ENCODE peak calls at places on chromosomes 1 and 21, in four cellular contexts. Y is SK-N-SH, R is HepG2, M is K562. E is an unnamed sample.

GRCh38 chr1:83961571-83962295 is 37.2 kb downstream of the TTLL7 start:
- DNase-seq in Y (no peak), R (no peak), M (no peak), E (no peak)

GRCh38 chr1:49104575-49104974 is 327.9 kb upstream of the BEND5 start:
- DNase-seq in Y (no peak), R (no peak), M (no peak), E (no peak)

GRCh38 chr21:33059319-33059894 is 10.5 kb upstream of the OLIG1 start:
- DNase-seq in Y (no peak), R (peak), M (no peak), E (no peak)

GRCh38 chr21:14453339-14453738 is 70.4 kb upstream of the HSPA13 start:
- DNase-seq in Y (no peak), R (no peak), M (no peak), E (no peak)

GRCh38 chr1:70499695-70500094 is 88.6 kb downstream of the CTH start:
- DNase-seq in Y (no peak), R (no peak), M (no peak), E (no peak)

GRCh38 chr1:95286479-95286878 is 52.5 kb downstream of the RWDD3 start:
- DNase-seq in Y (no peak), R (peak), M (no peak), E (no peak)

GRCh38 chr1:1264868-1265272 is 8.8 kb downstream of the UBE2J2 start:
- DNase-seq in Y (peak), R (no peak), M (peak), E (peak)

GRCh38 chr1:177334276-177334675 is 163.5 kb downstream of the BRINP2 start:
- DNase-seq in Y (peak), R (no peak), M (no peak), E (no peak)

GRCh38 chr1:179883040-179883501 is 986 bp downstream of the TOR1AIP1 start:
- DNase-seq in Y (peak), R (no peak), M (no peak), E (no peak)

GRCh38 chr1:113255728-113256347 is 134.5 kb upstream of the MAGI3 start:
- DNase-seq in Y (no peak), R (no peak), M (no peak), E (no peak)
- TF ChIP-seq FOXJ3 in Y (no peak), R (no peak), M (no peak), E (no peak)

GRCh38 chr1:17409391-17409811 is 30.1 kb downstream of the RCC2 start:
- DNase-seq in Y (no peak), R (no peak), M (no peak), E (no peak)
- TF ChIP-seq FOXJ3 in Y (no peak), R (no peak), M (no peak), E (no peak)

DNA sequence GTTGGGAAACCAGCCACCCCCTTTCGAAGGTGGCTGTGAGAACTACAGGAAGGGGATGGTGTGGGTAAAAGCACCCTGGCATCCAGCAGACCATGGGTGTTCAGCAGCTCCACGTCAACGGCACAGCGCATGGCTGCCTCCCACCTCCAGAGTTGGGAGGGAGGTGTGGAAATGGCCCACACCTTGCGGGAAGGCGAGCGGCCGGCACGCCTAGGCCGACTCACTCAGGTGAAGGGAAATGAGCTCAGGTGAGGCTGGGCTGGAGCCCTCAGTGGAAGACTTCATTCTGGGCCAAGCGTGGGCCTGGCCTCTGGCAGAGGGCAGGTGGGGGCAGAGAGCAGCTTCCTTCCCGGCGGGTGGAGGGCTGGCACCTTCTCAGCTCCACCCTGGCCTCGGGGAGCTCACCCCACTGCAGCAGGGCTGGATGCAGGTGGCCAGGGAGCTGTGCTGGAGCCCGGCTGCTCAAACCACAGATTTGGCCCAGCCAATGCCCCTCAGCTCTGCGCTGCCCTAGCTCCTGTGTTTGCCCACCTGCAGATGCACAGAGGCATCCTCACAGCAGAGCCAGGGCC is 24.8 kb upstream of the ALDH4A1 start:
- DNase-seq in Y (no peak), R (no peak), M (no peak), E (no peak)
- TF ChIP-seq FOXJ3 in Y (no peak), R (no peak), M (no peak), E (no peak)

GRCh38 chr1:145886811-145887210 is 1.1 kb upstream of the ANKRD35 start:
- DNase-seq in Y (no peak), R (no peak), M (no peak), E (no peak)
- TF ChIP-seq FOXJ3 in Y (no peak), R (no peak), M (no peak), E (no peak)

GRCh38 chr1:172154571-172154970 is 265.9 kb upstream of the C1orf105 start:
- DNase-seq in Y (no peak), R (no peak), M (no peak), E (no peak)
- TF ChIP-seq FOXJ3 in Y (no peak), R (no peak), M (no peak), E (no peak)

GRCh38 chr1:24459551-24460266 is 42.9 kb upstream of the RCAN3 start:
- DNase-seq in Y (no peak), R (no peak), M (no peak), E (no peak)

GRCh38 chr1:24465638-24466037 is 37.0 kb upstream of the RCAN3 start:
- DNase-seq in Y (no peak), R (no peak), M (no peak), E (no peak)

GRCh38 chr1:24465099-24465498 is 37.5 kb upstream of the RCAN3 start:
- DNase-seq in Y (no peak), R (no peak), M (no peak), E (no peak)

GRCh38 chr1:24464378-24464770 is 38.3 kb upstream of the RCAN3 start:
- DNase-seq in Y (no peak), R (no peak), M (no peak), E (peak)

DNA sequence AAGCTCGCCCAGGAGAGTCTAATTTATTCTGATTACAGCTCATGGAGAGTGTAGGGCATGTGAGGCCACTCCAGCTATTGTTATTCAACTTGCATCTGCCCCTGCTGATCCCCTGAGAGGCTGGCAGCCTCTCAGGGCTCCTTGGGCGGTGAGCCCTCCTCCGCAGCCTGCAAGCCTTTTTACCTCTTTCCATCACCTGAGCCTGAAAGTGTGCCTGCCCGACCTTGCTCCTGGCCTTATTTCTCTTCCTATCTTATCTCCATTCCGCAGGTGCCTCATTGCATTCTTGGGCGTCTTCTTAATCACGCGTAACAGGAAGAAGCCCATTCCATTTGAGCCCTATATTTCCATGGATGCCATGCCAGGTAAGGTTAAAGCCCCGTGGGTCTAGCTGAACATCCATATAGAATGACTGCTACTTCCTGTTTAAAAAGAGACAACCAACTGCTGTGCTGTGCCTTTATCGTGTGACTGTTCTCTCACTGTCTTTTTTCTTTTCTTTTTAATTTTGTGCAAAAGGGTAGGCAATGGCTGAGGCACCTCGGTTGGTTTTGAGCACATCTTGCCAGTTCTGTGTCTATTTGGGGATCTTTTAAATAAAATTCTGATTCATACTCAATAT is 38.8 kb upstream of the RCAN3 start:
- DNase-seq in Y (no peak), R (no peak), M (no peak), E (peak)
- TF ChIP-seq FOXJ3 in Y (no peak), R (no peak), M (no peak), E (no peak)

GRCh38 chr1:119404736-119405135 is 10.2 kb upstream of the HSD3B2 start:
- DNase-seq in Y (no peak), R (no peak), M (no peak), E (no peak)

GRCh38 chr1:119410977-119411376 is 4.0 kb upstream of the HSD3B2 start:
- DNase-seq in Y (no peak), R (no peak), M (no peak), E (no peak)

GRCh38 chr1:119414950-119415349 is at the start of gene HSD3B2:
- DNase-seq in Y (no peak), R (no peak), M (no peak), E (no peak)

GRCh38 chr1:119409731-119410130 is 5.2 kb upstream of the HSD3B2 start:
- DNase-seq in Y (no peak), R (no peak), M (no peak), E (no peak)
- TF ChIP-seq FOXJ3 in Y (no peak), R (no peak), M (no peak), E (no peak)

E was measured in WTC11.